ENCODE peak calls at places on chromosome 7, in four cellular contexts. One of them, this sample, is unnamed. For H3K9me2, the result is how much of the 10 kb centered on the place peaks cover.

GRCh38 chr7:1466524-1467271 is 7.4 kb upstream of the MICALL2 start:
- DNase-seq in HCT116: no peak
- DNase-seq in PC-3: peak
- DNase-seq in GM23338: peak
- DNase-seq in this sample: peak

GRCh38 chr7:112481833-112482669 is 1.3 kb downstream of the LSMEM1 start:
- DNase-seq in HCT116: peak
- DNase-seq in PC-3: peak
- DNase-seq in GM23338: peak
- DNase-seq in this sample: no peak

GRCh38 chr7:117165656-117166055 is 157.2 kb downstream of the WNT2 start:
- DNase-seq in HCT116: no peak
- DNase-seq in PC-3: no peak
- DNase-seq in GM23338: no peak
- DNase-seq in this sample: no peak

GRCh38 chr7:155710035-155710434 is 65.6 kb downstream of the RBM33 start:
- DNase-seq in HCT116: no peak
- DNase-seq in PC-3: no peak
- DNase-seq in GM23338: no peak
- DNase-seq in this sample: no peak

GRCh38 chr7:103685646-103686418 is 239.8 kb upstream of the SLC26A5 start:
- DNase-seq in HCT116: no peak
- DNase-seq in PC-3: no peak
- DNase-seq in GM23338: no peak
- DNase-seq in this sample: no peak

GRCh38 chr7:16954326-16954725 is 72.5 kb upstream of the AGR3 start:
- DNase-seq in HCT116: no peak
- DNase-seq in PC-3: no peak
- DNase-seq in GM23338: no peak
- DNase-seq in this sample: no peak

GRCh38 chr7:157077021-157077420 is 61.7 kb upstream of the UBE3C start:
- DNase-seq in HCT116: no peak
- DNase-seq in PC-3: no peak
- DNase-seq in GM23338: no peak
- DNase-seq in this sample: peak

GRCh38 chr7:72753781-72754180 is 74.2 kb downstream of the TYW1B start:
- DNase-seq in HCT116: no peak
- DNase-seq in PC-3: no peak
- DNase-seq in GM23338: no peak
- DNase-seq in this sample: no peak

GRCh38 chr7:4713183-4713784 is 31.2 kb downstream of the FOXK1 start:
- DNase-seq in HCT116: no peak
- DNase-seq in PC-3: no peak
- DNase-seq in GM23338: peak
- DNase-seq in this sample: peak

GRCh38 chr7:143042821-143043271 is 9.3 kb upstream of the OR6V1 start:
- DNase-seq in HCT116: no peak
- DNase-seq in PC-3: no peak
- DNase-seq in GM23338: no peak
- DNase-seq in this sample: no peak

GRCh38 chr7:71019703-71020102 is 112.2 kb upstream of the GALNT17 start:
- DNase-seq in HCT116: no peak
- DNase-seq in PC-3: no peak
- DNase-seq in GM23338: no peak
- DNase-seq in this sample: no peak

GRCh38 chr7:43693687-43694398 is 35.5 kb downstream of the COA1 start:
- DNase-seq in HCT116: peak
- DNase-seq in PC-3: peak
- DNase-seq in GM23338: no peak
- DNase-seq in this sample: no peak

GRCh38 chr7:19117870-19118608 is 603 bp upstream of the TWIST1 start:
- DNase-seq in HCT116: no peak
- DNase-seq in PC-3: peak
- DNase-seq in GM23338: peak
- DNase-seq in this sample: no peak

GRCh38 chr7:129969881-129970446 is 17.2 kb upstream of the UBE2H start:
- DNase-seq in HCT116: peak
- DNase-seq in PC-3: peak
- DNase-seq in GM23338: no peak
- DNase-seq in this sample: no peak

GRCh38 chr7:29194206-29194593 is 375 bp upstream of the CHN2 start:
- DNase-seq in HCT116: no peak
- DNase-seq in PC-3: no peak
- DNase-seq in GM23338: peak
- DNase-seq in this sample: no peak

GRCh38 chr7:102445674-102446071 is 12.3 kb downstream of the ORAI2 start:
- DNase-seq in HCT116: no peak
- DNase-seq in PC-3: no peak
- DNase-seq in GM23338: no peak
- DNase-seq in this sample: no peak

GRCh38 chr7:149867762-149868637 is 5.8 kb upstream of the ATP6V0E2 start:
- DNase-seq in HCT116: no peak
- DNase-seq in PC-3: no peak
- DNase-seq in GM23338: no peak
- DNase-seq in this sample: no peak

GRCh38 chr7:130966246-130967009 is 232.4 kb upstream of the KLF14 start:
- DNase-seq in HCT116: no peak
- DNase-seq in PC-3: no peak
- DNase-seq in GM23338: no peak
- DNase-seq in this sample: no peak

GRCh38 chr7:78178319-78178718 is 379.7 kb downstream of the PHTF2 start:
- DNase-seq in HCT116: no peak
- DNase-seq in PC-3: no peak
- DNase-seq in GM23338: no peak
- DNase-seq in this sample: no peak

GRCh38 chr7:86750124-86750523 is 106.4 kb downstream of the GRM3 start:
- DNase-seq in HCT116: no peak
- DNase-seq in PC-3: no peak
- DNase-seq in GM23338: no peak
- DNase-seq in this sample: no peak

GRCh38 chr7:27099839-27100225 is 2.7 kb downstream of the HOXA2 start:
- DNase-seq in HCT116: no peak
- DNase-seq in PC-3: no peak
- DNase-seq in GM23338: no peak
- DNase-seq in this sample: no peak

GRCh38 chr7:102872460-102872859 is 40.3 kb upstream of the LRRC17 start:
- DNase-seq in HCT116: no peak
- DNase-seq in PC-3: peak
- DNase-seq in GM23338: no peak
- DNase-seq in this sample: peak

GRCh38 chr7:155862516-155863257 is 50.4 kb upstream of the SHH start:
- DNase-seq in HCT116: no peak
- DNase-seq in PC-3: no peak
- DNase-seq in GM23338: no peak
- DNase-seq in this sample: no peak

GRCh38 chr7:124907490-124907889 is 22.1 kb downstream of the POT1 start:
- DNase-seq in HCT116: no peak
- DNase-seq in PC-3: no peak
- DNase-seq in GM23338: no peak
- DNase-seq in this sample: no peak

GRCh38 chr7:133491846-133492652 is 239.2 kb downstream of the EXOC4 start:
- DNase-seq in HCT116: no peak
- DNase-seq in PC-3: peak
- DNase-seq in GM23338: no peak
- DNase-seq in this sample: peak

GRCh38 chr7:106887376-106887775 is 22.3 kb downstream of the PIK3CG start:
- DNase-seq in HCT116: no peak
- DNase-seq in PC-3: no peak
- DNase-seq in GM23338: no peak
- DNase-seq in this sample: no peak

GRCh38 chr7:28921822-28922221 is 36.3 kb downstream of the TRIL start:
- DNase-seq in HCT116: peak
- DNase-seq in PC-3: peak
- DNase-seq in GM23338: peak
- DNase-seq in this sample: peak

GRCh38 chr7:43384585-43385308 is 198.2 kb upstream of the STK17A start:
- DNase-seq in HCT116: no peak
- DNase-seq in PC-3: no peak
- DNase-seq in GM23338: no peak
- DNase-seq in this sample: no peak

GRCh38 chr7:36128448-36129047 is 24.5 kb upstream of the EEPD1 start:
- DNase-seq in HCT116: peak
- DNase-seq in PC-3: peak
- DNase-seq in GM23338: peak
- DNase-seq in this sample: peak

GRCh38 chr7:154868901-154869300 is 134.0 kb downstream of the PAXIP1 start:
- DNase-seq in HCT116: no peak
- DNase-seq in PC-3: no peak
- DNase-seq in GM23338: no peak
- DNase-seq in this sample: no peak

GRCh38 chr7:129896568-129897382 is 56.0 kb downstream of the UBE2H start:
- DNase-seq in HCT116: no peak
- DNase-seq in PC-3: peak
- DNase-seq in GM23338: no peak
- DNase-seq in this sample: no peak

GRCh38 chr7:116824449-116824848 is 37.9 kb upstream of the CAPZA2 start:
- DNase-seq in HCT116: no peak
- DNase-seq in PC-3: no peak
- DNase-seq in GM23338: no peak
- DNase-seq in this sample: no peak

GRCh38 chr7:30563326-30563942 is 31.2 kb upstream of the GARS1 start:
- DNase-seq in HCT116: no peak
- DNase-seq in PC-3: peak
- DNase-seq in GM23338: no peak
- DNase-seq in this sample: no peak

GRCh38 chr7:71131256-71131752 is 640 bp upstream of the GALNT17 start:
- DNase-seq in HCT116: no peak
- DNase-seq in PC-3: no peak
- DNase-seq in GM23338: peak
- DNase-seq in this sample: no peak

GRCh38 chr7:80791509-80791929 is 127.3 kb downstream of the SEMA3C start:
- DNase-seq in HCT116: no peak
- DNase-seq in PC-3: no peak
- DNase-seq in GM23338: no peak
- DNase-seq in this sample: no peak
- H3K9me2 ChIP-seq in HCT116: under half
- H3K9me2 ChIP-seq in PC-3: under half
- H3K9me2 ChIP-seq in GM23338: under half
- H3K9me2 ChIP-seq in this sample: under half

GRCh38 chr7:39098506-39098905 is 120.8 kb downstream of the POU6F2 start:
- DNase-seq in HCT116: no peak
- DNase-seq in PC-3: no peak
- DNase-seq in GM23338: no peak
- DNase-seq in this sample: no peak
- H3K9me2 ChIP-seq in HCT116: under half
- H3K9me2 ChIP-seq in PC-3: under half
- H3K9me2 ChIP-seq in GM23338: under half
- H3K9me2 ChIP-seq in this sample: under half

DNA sequence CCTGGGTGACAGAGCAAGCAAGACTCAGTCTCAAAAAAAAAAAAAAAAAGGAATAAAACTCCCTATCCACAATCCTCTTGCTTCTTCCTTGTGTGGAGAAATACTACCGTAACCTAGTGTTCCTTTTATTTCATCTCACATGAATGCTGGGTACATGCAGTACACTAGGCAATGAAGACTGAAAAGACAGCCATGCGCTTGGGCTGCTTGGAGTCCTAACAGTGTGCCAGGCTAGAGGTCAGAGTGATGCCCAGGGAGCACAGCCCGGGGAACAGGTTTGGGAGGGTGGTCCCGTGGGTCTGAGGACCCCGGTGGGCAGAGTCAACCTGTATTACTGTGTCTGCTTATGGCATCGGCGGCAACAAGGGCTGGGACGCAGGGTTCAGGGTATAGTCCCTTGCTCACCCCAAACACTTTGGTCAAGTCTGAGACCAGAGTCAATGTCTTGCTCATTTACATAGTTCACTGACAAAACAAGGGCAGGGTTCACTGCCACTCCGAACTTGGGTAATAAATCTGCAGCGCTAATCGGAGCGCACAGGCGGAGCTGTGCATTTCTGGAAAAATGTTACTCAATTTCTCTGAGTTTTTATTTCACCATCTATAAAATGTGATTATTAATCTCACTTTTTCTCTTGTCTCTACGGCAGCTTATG is 118.0 kb downstream of the CLEC2L start:
- DNase-seq in HCT116: no peak
- DNase-seq in PC-3: no peak
- DNase-seq in GM23338: no peak
- DNase-seq in this sample: no peak
- H3K9me2 ChIP-seq in HCT116: under half
- H3K9me2 ChIP-seq in PC-3: under half
- H3K9me2 ChIP-seq in GM23338: under half
- H3K9me2 ChIP-seq in this sample: under half

GRCh38 chr7:2689951-2690705 is 2.1 kb downstream of the AMZ1 start:
- DNase-seq in HCT116: no peak
- DNase-seq in PC-3: no peak
- DNase-seq in GM23338: no peak
- DNase-seq in this sample: no peak

GRCh38 chr7:2689343-2689847 is 1.4 kb downstream of the AMZ1 start:
- DNase-seq in HCT116: no peak
- DNase-seq in PC-3: no peak
- DNase-seq in GM23338: no peak
- DNase-seq in this sample: no peak

GRCh38 chr7:2692543-2692942 is 4.5 kb downstream of the AMZ1 start:
- DNase-seq in HCT116: no peak
- DNase-seq in PC-3: no peak
- DNase-seq in GM23338: no peak
- DNase-seq in this sample: no peak

GRCh38 chr7:2688409-2689342 is 674 bp downstream of the AMZ1 start:
- DNase-seq in HCT116: no peak
- DNase-seq in PC-3: no peak
- DNase-seq in GM23338: no peak
- DNase-seq in this sample: no peak

GRCh38 chr7:2691223-2691818 is 3.3 kb downstream of the AMZ1 start:
- DNase-seq in HCT116: no peak
- DNase-seq in PC-3: no peak
- DNase-seq in GM23338: no peak
- DNase-seq in this sample: no peak
- H3K9me2 ChIP-seq in HCT116: under half
- H3K9me2 ChIP-seq in PC-3: under half
- H3K9me2 ChIP-seq in GM23338: under half
- H3K9me2 ChIP-seq in this sample: under half

GRCh38 chr7:84923348-84923747 is 263.5 kb downstream of the SEMA3D start:
- DNase-seq in HCT116: no peak
- DNase-seq in PC-3: no peak
- DNase-seq in GM23338: no peak
- DNase-seq in this sample: no peak
- H3K9me2 ChIP-seq in HCT116: under half
- H3K9me2 ChIP-seq in PC-3: under half
- H3K9me2 ChIP-seq in GM23338: under half
- H3K9me2 ChIP-seq in this sample: under half

This sample was measured in Karpas-422.